ENCODE peak calls at places on chromosomes 11 and 22, in ten cellular contexts. U is activated T-helper 9 cell treated with anti-CD3 and anti-CD28 coated beads, Interleukin-2, amount 50 U/mL, for 16 hours; X is CD4-positive, CD25-positive, alpha-beta regulatory T cell; V is cardiac muscle cell; J is activated effector memory CD4-positive, alpha-beta T cell treated with anti-CD3 and anti-CD28 coated beads, Interleukin-2, amount 50 U/mL, for 16 hours; H is T-cell; Z is esophagus muscularis mucosa; G is AG08395; E is stimulated activated CD4-positive, alpha-beta T cell treated with anti-CD3 and anti-CD28 coated beads, Interleukin-4, amount 100 ng/mL, for 1 hour; S is omental fat pad. K is an unnamed sample.

GRCh38 chr22:30537083-30537731 is 9.3 kb downstream of the SEC14L6 start:
- DNase-seq in S (no peak), V (no peak), X (no peak), H (no peak), E (no peak), Z (no peak), G (no peak), U (no peak), J (no peak), K (no peak)

GRCh38 chr11:4032097-4032496 is 62.5 kb upstream of the RRM1 start:
- DNase-seq in J (no peak), S (no peak), E (no peak), H (no peak), Z (no peak), X (no peak), V (no peak), G (no peak), U (no peak), K (no peak)

GRCh38 chr22:43642807-43643206 is 169.3 kb downstream of the EFCAB6 start:
- DNase-seq in V (no peak), Z (no peak), S (no peak), H (no peak), G (no peak), X (no peak), E (no peak), U (no peak), J (no peak), K (no peak)

GRCh38 chr11:1928038-1928890 is 8.8 kb downstream of the TNNT3 start:
- DNase-seq in X (no peak), V (no peak), Z (no peak), J (no peak), G (no peak), E (no peak), H (no peak), S (no peak), U (no peak), K (no peak)

GRCh38 chr11:103587951-103588788 is 448.3 kb upstream of the DDI1 start:
- DNase-seq in X (no peak), J (no peak), V (no peak), S (no peak), G (no peak), U (no peak), Z (no peak), E (no peak), H (no peak), K (no peak)

GRCh38 chr11:126341760-126342161 is 13.7 kb upstream of the ST3GAL4 start:
- DNase-seq in V (no peak), U (no peak), X (no peak), Z (no peak), E (no peak), H (no peak), G (peak; percentile 59), S (no peak), J (no peak), K (no peak)

GRCh38 chr11:63536669-63537292 is at the start of gene PLAAT4:
- DNase-seq in G (peak; percentile 63), X (peak; percentile 55), Z (no peak), H (peak; percentile 12), E (peak; percentile 16), J (peak; percentile 72), U (no peak), S (no peak), V (no peak), K (peak; percentile 46)

GRCh38 chr11:102471474-102471873 is 18.9 kb upstream of the TMEM123 start:
- DNase-seq in H (no peak), U (no peak), E (no peak), Z (peak; percentile 3), G (no peak), J (no peak), X (no peak), S (no peak), V (no peak), K (no peak)

GRCh38 chr11:61893981-61894380 is 2.6 kb upstream of the FADS3 start:
- DNase-seq in Z (no peak), V (no peak), J (no peak), S (no peak), G (peak; percentile 58), H (no peak), X (no peak), U (no peak), E (no peak), K (no peak)

GRCh38 chr22:48316876-48317250 is 1510.8 kb downstream of the BRD1 start:
- DNase-seq in J (peak; percentile 34), G (no peak), S (no peak), U (no peak), X (no peak), E (no peak), H (no peak), Z (no peak), V (no peak), K (no peak)

GRCh38 chr11:67642148-67642475 is 2.5 kb upstream of the TBX10 start:
- DNase-seq in V (no peak), U (no peak), H (no peak), J (peak; percentile 51), S (no peak), G (no peak), Z (no peak), X (no peak), E (no peak), K (no peak)

GRCh38 chr11:61950035-61950547 is at the start of gene BEST1:
- DNase-seq in H (no peak), Z (no peak), E (no peak), V (no peak), U (no peak), S (no peak), J (no peak), G (no peak), X (no peak), K (no peak)

GRCh38 chr11:8283510-8284272 is 20.0 kb upstream of the LMO1 start:
- DNase-seq in G (no peak), J (peak; percentile 52), E (no peak), V (peak; percentile 91), X (no peak), U (no peak), H (no peak), Z (no peak), S (no peak), K (no peak)

GRCh38 chr11:35166369-35167360 is 27.7 kb downstream of the CD44 start:
- DNase-seq in X (no peak), U (no peak), G (peak; percentile 89), E (peak; percentile 12), J (peak; percentile 74), S (no peak), Z (no peak), H (no peak), V (no peak), K (no peak)

GRCh38 chr11:128497057-128497957 is 90.1 kb downstream of the ETS1 start:
- DNase-seq in X (no peak), J (no peak), G (peak; percentile 82), Z (no peak), S (no peak), E (no peak), H (no peak), U (no peak), V (no peak), K (no peak)

GRCh38 chr11:74449369-74449931 is 17.9 kb downstream of the KCNE3 start:
- DNase-seq in H (peak; percentile 6), V (peak; percentile 89), S (no peak), J (peak; percentile 64), G (peak; percentile 80), X (peak; percentile 71), Z (no peak), E (no peak), U (no peak), K (peak; percentile 2)

GRCh38 chr11:2175659-2176058 is 4.0 kb upstream of the TH start:
- DNase-seq in Z (no peak), H (no peak), V (no peak), G (peak; percentile 72), J (no peak), U (no peak), E (no peak), X (no peak), S (no peak), K (no peak)

GRCh38 chr11:76225122-76225584 is 18.9 kb upstream of the WNT11 start:
- DNase-seq in S (no peak), V (no peak), U (no peak), Z (no peak), H (no peak), G (no peak), J (no peak), X (no peak), E (no peak), K (no peak)

GRCh38 chr11:133249065-133249464 is 283.2 kb downstream of the OPCML start:
- DNase-seq in J (no peak), E (no peak), Z (no peak), S (no peak), U (no peak), G (no peak), V (no peak), H (no peak), X (no peak), K (no peak)

GRCh38 chr22:33271390-33272161 is 213.4 kb upstream of the SYN3 start:
- DNase-seq in U (no peak), V (no peak), Z (no peak), G (no peak), H (no peak), X (no peak), J (no peak), S (no peak), E (no peak), K (no peak)

GRCh38 chr11:94674005-94674491 is 94.1 kb upstream of the AMOTL1 start:
- DNase-seq in G (no peak), Z (peak; percentile 79), X (no peak), J (no peak), U (no peak), V (no peak), E (no peak), S (no peak), H (no peak), K (no peak)

GRCh38 chr22:46159777-46160176 is 9.5 kb downstream of the PPARA start:
- DNase-seq in G (no peak), J (no peak), X (no peak), V (no peak), U (no peak), Z (no peak), H (no peak), E (no peak), S (no peak), K (no peak)

GRCh38 chr11:117900144-117900651 is 23.7 kb upstream of the FXYD6 start:
- DNase-seq in G (no peak), X (no peak), Z (no peak), J (peak; percentile 24), E (no peak), U (no peak), S (peak; percentile 13), H (no peak), V (no peak), K (no peak)

GRCh38 chr22:44538071-44538470 is 40.0 kb upstream of the RTL6 start:
- DNase-seq in J (no peak), X (no peak), V (no peak), G (peak; percentile 50), Z (no peak), U (no peak), E (no peak), H (no peak), S (no peak), K (no peak)

GRCh38 chr22:22894740-22895731 is 7.4 kb downstream of the IGLL5 start:
- DNase-seq in V (no peak), H (no peak), G (no peak), J (peak; percentile 41), X (no peak), U (no peak), E (no peak), Z (no peak), S (peak; percentile 2), K (no peak)

GRCh38 chr11:45885274-45885920 is at the start of gene MAPK8IP1:
- DNase-seq in X (peak; percentile 52), V (peak; percentile 80), G (peak; percentile 76), S (no peak), J (peak; percentile 84), H (peak; percentile 19), Z (no peak), E (peak; percentile 55), U (peak; percentile 35), K (no peak)

GRCh38 chr11:17519486-17519885 is 24.7 kb downstream of the USH1C start:
- DNase-seq in G (no peak), X (no peak), E (no peak), H (no peak), Z (no peak), U (no peak), V (no peak), S (no peak), J (no peak), K (no peak)

GRCh38 chr22:28557184-28557583 is 122.5 kb downstream of the TTC28 start:
- DNase-seq in J (no peak), V (no peak), G (no peak), Z (no peak), H (no peak), X (no peak), U (no peak), S (no peak), E (no peak), K (no peak)